ENCODE peak calls at places on chromosomes 5 and 9, in ten cellular contexts. K, J, O, Z, H, B, M, S, F and Q are unnamed samples.

GRCh38 chr9:132114102-132114707 is 34.5 kb upstream of the MED27 start:
- DNase-seq in K (no peak), Z (peak), M (peak), S (peak), B (no peak), F (peak), O (peak), H (peak), J (peak), Q (no peak)

GRCh38 chr9:9004844-9005243 is 1205.3 kb upstream of the DMAC1 start:
- DNase-seq in J (no peak), M (no peak), O (no peak), Z (no peak), B (no peak), F (no peak), S (no peak), K (no peak), H (no peak), Q (no peak)

GRCh38 chr9:70410368-70410767 is 4.1 kb downstream of the KLF9 start:
- DNase-seq in O (no peak), H (no peak), S (no peak), K (no peak), B (no peak), Z (peak), F (peak), M (no peak), J (no peak), Q (no peak)

GRCh38 chr5:44046581-44047327 is 342.5 kb downstream of the FGF10 start:
- DNase-seq in B (no peak), F (peak), S (no peak), Z (no peak), O (no peak), K (peak), M (no peak), J (no peak), H (peak), Q (no peak)

GRCh38 chr9:98429613-98430012 is 174.2 kb upstream of the TBC1D2 start:
- DNase-seq in K (no peak), H (no peak), O (no peak), B (no peak), F (no peak), J (no peak), Z (peak), M (no peak), S (peak), Q (no peak)

GRCh38 chr9:136526625-136527066 is 19.2 kb downstream of the NOTCH1 start:
- DNase-seq in H (no peak), M (no peak), J (no peak), F (peak), Z (no peak), K (no peak), B (no peak), O (no peak), S (no peak), Q (no peak)

GRCh38 chr5:130335116-130335515 is 430.9 kb downstream of the CHSY3 start:
- DNase-seq in H (no peak), K (no peak), F (no peak), M (no peak), O (no peak), Z (no peak), J (no peak), S (no peak), B (no peak), Q (no peak)

GRCh38 chr5:36936309-36936708 is 59.7 kb downstream of the NIPBL start:
- DNase-seq in F (no peak), M (no peak), J (no peak), O (no peak), S (no peak), H (no peak), B (no peak), K (no peak), Z (no peak), Q (no peak)

GRCh38 chr5:146447734-146448380 is 724 bp downstream of the TCERG1 start:
- DNase-seq in M (no peak), H (no peak), B (no peak), O (no peak), J (no peak), F (peak), S (no peak), Z (peak), K (peak), Q (peak)

GRCh38 chr5:111453747-111454146 is 58.6 kb downstream of the STARD4 start:
- DNase-seq in Z (peak), H (no peak), S (peak), O (no peak), F (no peak), B (no peak), J (no peak), M (no peak), K (no peak), Q (no peak)

GRCh38 chr5:65185468-65185867 is 296.3 kb downstream of the ADAMTS6 start:
- DNase-seq in Z (peak), O (no peak), F (no peak), B (no peak), M (no peak), H (no peak), K (no peak), S (no peak), J (no peak), Q (no peak)

GRCh38 chr5:109990723-109991359 is 301.1 kb downstream of the MAN2A1 start:
- DNase-seq in K (no peak), J (no peak), F (no peak), B (no peak), S (no peak), M (no peak), H (no peak), O (no peak), Z (no peak), Q (no peak)

GRCh38 chr5:159341914-159342313 is 11.6 kb upstream of the IL12B start:
- DNase-seq in J (no peak), K (peak), H (no peak), M (peak), O (peak), S (peak), Z (peak), F (peak), B (no peak), Q (peak)

GRCh38 chr5:170745481-170746061 is 38.0 kb upstream of the GABRP start:
- DNase-seq in J (no peak), S (peak), Z (peak), O (no peak), M (no peak), H (no peak), F (no peak), K (no peak), B (no peak), Q (no peak)

GRCh38 chr9:114007991-114008666 is 70.0 kb downstream of the AMBP start:
- DNase-seq in H (peak), J (no peak), M (no peak), S (no peak), B (no peak), Z (no peak), O (no peak), F (no peak), K (peak), Q (no peak)

GRCh38 chr9:70135176-70135575 is 91.5 kb downstream of the MAMDC2 start:
- DNase-seq in M (no peak), B (no peak), F (no peak), O (no peak), Z (no peak), H (no peak), K (no peak), S (no peak), J (no peak), Q (no peak)

GRCh38 chr5:55308254-55308836 is 556 bp downstream of the MTREX start:
- DNase-seq in F (peak), S (no peak), B (peak), J (peak), O (peak), H (no peak), K (no peak), M (no peak), Z (peak), Q (peak)

GRCh38 chr9:77989437-77989836 is 42.2 kb downstream of the GNAQ start:
- DNase-seq in H (no peak), K (no peak), S (no peak), F (no peak), J (no peak), Z (no peak), M (no peak), O (no peak), B (no peak), Q (no peak)

GRCh38 chr5:91875133-91875779 is 492.1 kb upstream of the ARRDC3 start:
- DNase-seq in M (no peak), B (no peak), S (no peak), F (no peak), J (no peak), Z (no peak), K (no peak), O (no peak), H (no peak), Q (no peak)

GRCh38 chr9:126440938-126441337 is 114.3 kb downstream of the MVB12B start:
- DNase-seq in B (no peak), M (no peak), O (no peak), Z (no peak), F (no peak), J (peak), S (peak), K (no peak), H (peak), Q (no peak)

GRCh38 chr5:167644619-167645018 is 646.8 kb upstream of the WWC1 start:
- DNase-seq in M (no peak), K (no peak), Z (no peak), J (no peak), O (no peak), F (no peak), B (no peak), S (no peak), H (no peak), Q (no peak)

GRCh38 chr9:108325406-108325805 is 530.4 kb downstream of the ACTL7B start:
- DNase-seq in B (no peak), H (no peak), F (no peak), O (no peak), Z (no peak), S (no peak), M (no peak), J (no peak), K (no peak), Q (no peak)

GRCh38 chr9:109416135-109416706 is 81.9 kb downstream of the PTPN3 start:
- DNase-seq in H (peak), J (no peak), S (no peak), O (no peak), B (no peak), M (no peak), F (no peak), Z (no peak), K (no peak), Q (no peak)

GRCh38 chr5:24788829-24789509 is 144.2 kb upstream of the CDH10 start:
- DNase-seq in J (no peak), H (no peak), M (no peak), S (no peak), F (no peak), B (no peak), O (no peak), Z (no peak), K (no peak), Q (no peak)

GRCh38 chr5:149452665-149453617 is 73.8 kb upstream of the IL17B start:
- DNase-seq in O (no peak), J (no peak), K (peak), M (no peak), H (no peak), B (no peak), Z (peak), S (peak), F (peak), Q (no peak)

GRCh38 chr5:14143843-14144585 is 872 bp downstream of the TRIO start:
- DNase-seq in M (peak), F (peak), S (peak), Z (no peak), B (no peak), K (peak), O (no peak), J (no peak), H (peak), Q (no peak)

GRCh38 chr9:132312873-132313272 is 41.9 kb downstream of the SETX start:
- DNase-seq in F (no peak), H (no peak), Z (no peak), M (no peak), J (no peak), O (no peak), S (no peak), B (no peak), K (no peak), Q (no peak)

GRCh38 chr5:17277907-17278306 is 60.5 kb downstream of the BASP1 start:
- DNase-seq in Z (no peak), O (no peak), B (no peak), H (no peak), S (no peak), M (no peak), K (no peak), J (no peak), F (no peak), Q (no peak)

DNA sequence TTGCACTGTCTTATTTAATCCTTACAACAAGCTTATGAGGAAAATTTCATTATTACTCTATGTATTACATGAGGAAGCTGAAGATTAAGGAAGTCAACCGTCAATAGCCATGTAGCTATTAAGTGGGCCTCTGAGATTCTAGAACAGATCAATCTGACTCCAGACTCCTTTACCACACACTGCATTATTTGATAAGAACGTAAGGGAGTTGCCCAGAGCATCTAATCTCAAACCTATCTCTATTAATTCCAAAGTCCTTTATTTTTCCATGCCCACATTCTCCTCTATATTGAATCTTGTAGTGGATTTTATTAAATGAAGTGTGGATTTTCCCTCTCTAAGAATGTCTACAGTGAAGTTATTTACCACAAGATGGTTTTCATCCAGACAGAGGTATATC is 118.2 kb upstream of the MTAP start:
- DNase-seq in S (no peak), H (no peak), O (no peak), M (no peak), B (no peak), J (no peak), K (no peak), F (no peak), Z (no peak), Q (no peak)
- H3K4me3 ChIP-seq in S (no peak), H (no peak), O (peak), M (no peak), B (no peak), J (no peak), K (no peak), F (no peak), Z (no peak), Q (no peak)

DNA sequence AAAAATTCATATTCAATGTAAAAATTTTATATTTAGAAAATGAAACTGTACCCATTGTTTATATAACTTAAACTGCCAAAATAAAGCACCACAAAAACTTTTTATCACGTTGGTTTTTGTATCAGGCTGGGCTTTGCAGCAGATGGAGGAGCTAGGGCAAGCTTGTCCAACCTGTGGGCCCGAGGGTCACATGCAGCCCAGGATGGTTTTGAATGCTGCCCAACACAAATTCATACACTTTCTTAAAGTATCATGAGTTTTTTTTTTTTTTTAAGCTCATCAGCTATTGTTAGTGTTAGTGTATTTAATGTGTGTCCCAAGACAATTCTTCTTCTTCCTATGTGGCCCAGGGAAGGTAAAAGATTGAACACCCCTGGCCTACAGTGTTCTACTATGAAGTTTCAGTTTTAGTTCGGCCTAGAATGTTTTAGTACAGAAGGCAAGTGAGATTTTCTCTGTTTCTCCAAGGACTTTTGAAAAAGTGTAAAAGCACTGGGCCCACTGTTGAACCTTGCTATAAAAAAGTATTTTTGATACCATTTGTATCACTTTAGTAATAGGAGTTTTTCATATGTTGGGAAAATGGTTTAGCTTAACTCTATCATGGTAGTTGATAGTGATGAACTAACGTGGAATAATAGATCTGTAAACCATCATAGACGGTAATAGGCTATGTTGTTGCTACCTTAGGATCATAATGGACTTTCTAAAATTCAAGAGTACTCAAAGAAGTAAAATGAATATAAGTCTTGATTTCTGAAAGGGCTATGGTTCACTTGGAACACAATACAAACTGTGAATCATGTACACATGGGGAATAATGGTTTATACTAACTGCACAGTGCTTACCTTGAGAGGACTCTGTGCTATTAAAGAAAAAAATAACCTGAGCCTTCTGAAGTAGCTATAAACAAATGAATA is 2.9 kb downstream of the CDKN2A start:
- DNase-seq in H (no peak), F (no peak), O (no peak), K (no peak), S (no peak), J (no peak), B (no peak), M (no peak), Z (no peak), Q (no peak)
- H3K4me3 ChIP-seq in H (no peak), F (no peak), O (no peak), K (no peak), S (no peak), J (no peak), B (no peak), M (no peak), Z (no peak), Q (no peak)

DNA sequence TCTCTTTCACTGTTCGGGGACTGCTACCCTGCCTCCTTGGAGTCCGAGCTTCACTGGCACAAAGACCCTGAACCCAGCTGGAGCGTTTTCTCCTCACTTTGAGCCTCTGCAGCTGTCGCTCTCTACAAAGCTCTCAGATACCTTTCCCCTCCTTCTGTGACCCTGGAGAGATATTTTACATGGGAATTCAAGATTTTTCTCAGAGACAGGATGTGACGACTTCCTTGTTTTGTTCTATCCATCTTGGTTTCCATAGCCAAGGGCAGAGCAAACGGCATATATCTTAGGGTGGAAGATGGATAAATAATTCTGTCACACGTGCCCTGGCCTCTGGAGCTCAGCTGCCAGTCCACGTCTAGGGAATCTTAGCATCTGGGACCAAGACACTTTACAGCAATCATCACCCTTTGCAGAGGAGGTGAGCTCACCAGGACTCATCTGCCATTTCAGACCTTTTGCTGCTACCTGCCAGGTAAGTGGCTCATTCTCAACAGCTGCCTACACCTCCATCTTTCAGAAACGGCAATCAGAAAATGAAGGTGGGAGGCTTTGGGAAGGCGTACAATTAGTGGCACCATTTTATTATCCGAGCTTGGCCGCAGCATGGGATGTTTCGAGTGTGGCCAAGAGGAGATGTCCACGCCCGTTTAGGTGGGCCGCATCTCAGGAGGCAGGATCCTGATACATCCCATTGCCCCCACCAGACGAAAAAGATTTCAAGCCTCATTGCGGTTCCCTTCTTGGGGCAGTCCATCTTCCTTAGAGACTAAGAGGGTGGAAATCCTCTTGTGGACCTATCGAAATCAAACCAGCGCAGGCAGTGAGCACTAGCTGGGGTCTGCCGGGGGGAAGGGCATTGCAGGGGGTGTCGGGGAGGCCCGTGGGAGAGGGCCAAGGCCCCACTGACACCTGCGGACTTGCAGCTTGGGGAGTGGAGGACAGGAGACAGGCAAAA is at the start of gene BTNL9:
- DNase-seq in B (no peak), S (no peak), J (no peak), H (no peak), O (no peak), K (peak), M (no peak), F (no peak), Z (no peak), Q (no peak)
- H3K4me3 ChIP-seq in B (no peak), S (no peak), J (no peak), H (no peak), O (no peak), K (peak), M (no peak), F (no peak), Z (no peak), Q (no peak)

DNA sequence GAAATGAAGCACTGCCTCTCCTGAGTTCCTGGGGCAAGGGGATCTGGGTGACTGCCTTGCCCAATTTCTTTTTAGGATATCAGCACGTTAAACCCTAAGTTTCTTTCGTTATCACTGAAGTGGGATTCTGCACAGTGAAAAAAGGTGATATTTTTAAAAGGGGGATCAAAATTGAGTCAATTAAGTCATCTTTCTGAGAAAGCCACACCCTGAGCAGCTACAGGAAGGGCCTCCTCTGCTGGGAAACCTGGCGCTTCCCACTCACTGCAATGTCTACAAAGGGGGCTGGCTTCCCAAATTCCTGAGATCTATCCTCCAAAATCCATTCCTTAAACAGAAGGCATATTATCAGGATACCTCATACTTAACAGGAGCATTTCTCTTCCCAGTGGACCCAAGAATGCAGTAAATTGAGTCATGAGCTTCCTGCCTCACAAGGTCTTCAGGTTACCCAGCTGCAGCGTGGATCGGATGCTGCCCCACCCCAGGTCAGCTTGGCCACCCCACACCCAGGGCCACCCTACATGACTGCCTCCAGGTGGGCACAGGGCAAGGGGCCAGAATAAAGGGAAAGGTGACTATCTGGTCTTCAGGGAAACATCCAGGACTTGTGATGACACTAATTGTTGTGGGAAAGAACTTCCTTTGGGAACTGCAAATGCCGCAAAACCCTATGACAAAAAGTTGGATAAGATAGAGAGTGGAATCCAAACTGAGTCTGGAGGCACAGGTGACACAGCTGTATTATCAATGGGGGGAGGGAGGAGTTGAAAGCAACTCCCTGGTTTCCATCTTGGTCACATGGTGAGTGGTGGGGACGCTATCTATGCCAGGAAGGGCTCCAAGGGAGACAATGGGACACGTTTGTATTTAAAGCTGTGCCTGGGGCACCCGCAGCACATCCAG is 42.4 kb downstream of the ROR2 start:
- DNase-seq in F (no peak), Z (peak), K (no peak), O (no peak), S (no peak), H (peak), J (no peak), B (no peak), M (no peak), Q (no peak)
- H3K4me3 ChIP-seq in F (no peak), Z (no peak), K (no peak), O (no peak), S (no peak), H (no peak), J (no peak), B (no peak), M (no peak), Q (no peak)

DNA sequence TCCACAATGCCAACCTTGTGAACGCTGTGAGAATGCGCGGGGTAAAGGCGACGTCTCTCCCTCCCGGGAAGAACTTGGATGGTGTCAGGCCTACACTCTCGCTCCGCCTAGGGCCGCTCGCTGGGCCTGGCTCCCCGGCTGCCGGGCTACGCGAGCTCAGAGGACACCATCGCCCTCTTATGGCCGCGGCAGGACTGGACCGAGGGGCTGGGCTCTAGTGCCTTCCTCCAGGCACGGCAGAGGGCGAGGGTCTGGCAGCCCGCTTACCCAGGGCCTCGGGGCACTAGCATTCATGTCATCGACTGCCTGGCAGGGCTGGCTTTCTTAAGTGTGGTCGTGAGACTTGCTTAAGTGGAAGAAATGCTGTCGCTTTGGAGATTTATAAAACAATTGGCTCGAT is 1.2 kb upstream of the EXOSC2 start:
- DNase-seq in F (no peak), K (no peak), B (no peak), M (no peak), Z (no peak), O (no peak), J (peak), S (no peak), H (no peak), Q (no peak)
- H3K4me3 ChIP-seq in F (no peak), K (no peak), B (no peak), M (no peak), Z (no peak), O (no peak), J (no peak), S (no peak), H (no peak), Q (no peak)